ENCODE peak calls at places on chromosomes 2 and 18, in four cellular contexts. One of them, this sample, is unnamed.
A peak's percentile ranks its signal among the peaks of the same experiment; 100 is the strongest.

GRCh38 chr2:196601430-196602306 is 37.8 kb upstream of the CCDC150 start:
- DNase-seq in GM23248: peak; percentile 100
- DNase-seq in SK-N-SH: peak; percentile 87
- DNase-seq in GM23338: peak; percentile 33
- DNase-seq in this sample: no peak

GRCh38 chr2:206267567-206267966 is 6.9 kb upstream of the ZDBF2 start:
- DNase-seq in GM23338: peak; percentile 52
- DNase-seq in SK-N-SH: no peak
- DNase-seq in GM23248: no peak
- DNase-seq in this sample: no peak

GRCh38 chr2:127701651-127702394 is 526 bp downstream of the SFT2D3 start:
- DNase-seq in GM23338: peak; percentile 89
- DNase-seq in GM23248: peak; percentile 92
- DNase-seq in SK-N-SH: peak; percentile 87
- DNase-seq in this sample: peak; percentile 89

GRCh38 chr18:57771183-57771582 is 31.9 kb downstream of the ATP8B1 start:
- DNase-seq in GM23248: no peak
- DNase-seq in GM23338: peak; percentile 24
- DNase-seq in SK-N-SH: no peak
- DNase-seq in this sample: no peak

GRCh38 chr2:77567723-77568122 is 45.5 kb upstream of the LRRTM4 start:
- DNase-seq in GM23338: no peak
- DNase-seq in GM23248: no peak
- DNase-seq in SK-N-SH: no peak
- DNase-seq in this sample: no peak

GRCh38 chr18:41954827-41955613 is at the start of gene PIK3C3:
- DNase-seq in GM23248: peak; percentile 98
- DNase-seq in GM23338: peak; percentile 96
- DNase-seq in SK-N-SH: peak; percentile 88
- DNase-seq in this sample: peak; percentile 95

GRCh38 chr2:211664321-211664720 is 874.3 kb downstream of the ERBB4 start:
- DNase-seq in SK-N-SH: no peak
- DNase-seq in GM23338: no peak
- DNase-seq in GM23248: no peak
- DNase-seq in this sample: no peak

GRCh38 chr2:235690082-235690808 is 196.4 kb downstream of the AGAP1 start:
- DNase-seq in SK-N-SH: no peak
- DNase-seq in GM23338: no peak
- DNase-seq in GM23248: no peak
- DNase-seq in this sample: no peak

GRCh38 chr2:131105950-131106801 is 1.0 kb downstream of the PLEKHB2 start:
- DNase-seq in SK-N-SH: peak; percentile 27
- DNase-seq in GM23338: peak; percentile 30
- DNase-seq in GM23248: peak; percentile 84
- DNase-seq in this sample: peak; percentile 23

GRCh38 chr18:9750112-9750511 is 42.0 kb downstream of the RAB31 start:
- DNase-seq in GM23338: no peak
- DNase-seq in GM23248: no peak
- DNase-seq in SK-N-SH: no peak
- DNase-seq in this sample: no peak

GRCh38 chr18:79400091-79400590 is 4.4 kb downstream of the NFATC1 start:
- DNase-seq in GM23338: no peak
- DNase-seq in SK-N-SH: no peak
- DNase-seq in GM23248: peak; percentile 77
- DNase-seq in this sample: peak; percentile 63

GRCh38 chr2:227862227-227862740 is 9.1 kb upstream of the DAW1 start:
- DNase-seq in GM23248: peak; percentile 58
- DNase-seq in GM23338: peak; percentile 72
- DNase-seq in SK-N-SH: peak; percentile 48
- DNase-seq in this sample: peak; percentile 60

GRCh38 chr2:176423819-176424218 is 154.6 kb downstream of the MTX2 start:
- DNase-seq in SK-N-SH: no peak
- DNase-seq in GM23338: no peak
- DNase-seq in GM23248: no peak
- DNase-seq in this sample: no peak

GRCh38 chr2:121777699-121778058 is 22.2 kb downstream of the TSN start:
- DNase-seq in GM23248: no peak
- DNase-seq in SK-N-SH: no peak
- DNase-seq in GM23338: no peak
- DNase-seq in this sample: no peak

GRCh38 chr2:241412144-241412543 is 56.1 kb downstream of the FARP2 start:
- DNase-seq in GM23338: no peak
- DNase-seq in GM23248: peak; percentile 17
- DNase-seq in SK-N-SH: no peak
- DNase-seq in this sample: no peak

GRCh38 chr2:108061485-108062042 is 75.2 kb downstream of the SLC5A7 start:
- DNase-seq in GM23338: no peak
- DNase-seq in GM23248: no peak
- DNase-seq in SK-N-SH: peak; percentile 25
- DNase-seq in this sample: no peak

GRCh38 chr2:20425371-20425881 is 21.4 kb upstream of the RHOB start:
- DNase-seq in GM23338: no peak
- DNase-seq in SK-N-SH: peak; percentile 40
- DNase-seq in GM23248: peak; percentile 83
- DNase-seq in this sample: no peak

GRCh38 chr2:88211809-88212154 is 41.6 kb downstream of the THNSL2 start:
- DNase-seq in GM23248: no peak
- DNase-seq in SK-N-SH: no peak
- DNase-seq in GM23338: no peak
- DNase-seq in this sample: no peak

GRCh38 chr18:12477606-12478005 is 69.9 kb downstream of the PRELID3A start:
- DNase-seq in SK-N-SH: no peak
- DNase-seq in GM23248: no peak
- DNase-seq in GM23338: no peak
- DNase-seq in this sample: no peak

GRCh38 chr2:120227111-120227991 is 4.2 kb upstream of the TMEM185B start:
- DNase-seq in GM23338: no peak
- DNase-seq in GM23248: no peak
- DNase-seq in SK-N-SH: no peak
- DNase-seq in this sample: no peak

GRCh38 chr18:64110692-64111480 is 38.0 kb downstream of the LINC00305 start:
- DNase-seq in SK-N-SH: no peak
- DNase-seq in GM23338: no peak
- DNase-seq in GM23248: peak; percentile 36
- DNase-seq in this sample: no peak

GRCh38 chr2:238203104-238203972 is at the start of gene ILKAP:
- DNase-seq in GM23248: peak; percentile 94
- DNase-seq in SK-N-SH: peak; percentile 100
- DNase-seq in GM23338: peak; percentile 87
- DNase-seq in this sample: peak; percentile 94

GRCh38 chr18:60936101-60936500 is 397.1 kb upstream of the CDH20 start:
- DNase-seq in GM23338: no peak
- DNase-seq in GM23248: no peak
- DNase-seq in SK-N-SH: no peak
- DNase-seq in this sample: no peak

GRCh38 chr2:173079968-173080860 is 4.6 kb downstream of the MAP3K20 start:
- DNase-seq in GM23338: no peak
- DNase-seq in GM23248: peak; percentile 95
- DNase-seq in SK-N-SH: no peak
- DNase-seq in this sample: no peak

GRCh38 chr2:9273496-9273895 is 66.9 kb downstream of the ASAP2 start:
- DNase-seq in SK-N-SH: no peak
- DNase-seq in GM23338: no peak
- DNase-seq in GM23248: no peak
- DNase-seq in this sample: no peak

GRCh38 chr2:96954490-96954846 is 31.9 kb downstream of the FAM178B start:
- DNase-seq in SK-N-SH: no peak
- DNase-seq in GM23248: no peak
- DNase-seq in GM23338: no peak
- DNase-seq in this sample: no peak

GRCh38 chr2:240569523-240569997 is 1.3 kb downstream of the RNPEPL1 start:
- DNase-seq in GM23338: no peak
- DNase-seq in GM23248: no peak
- DNase-seq in SK-N-SH: no peak
- DNase-seq in this sample: no peak

GRCh38 chr18:55206941-55207340 is 247.7 kb upstream of the CCDC68 start:
- DNase-seq in GM23338: no peak
- DNase-seq in SK-N-SH: no peak
- DNase-seq in GM23248: peak; percentile 38
- DNase-seq in this sample: no peak

GRCh38 chr18:65359479-65359878 is 391.3 kb upstream of the CDH7 start:
- DNase-seq in SK-N-SH: no peak
- DNase-seq in GM23248: no peak
- DNase-seq in GM23338: no peak
- DNase-seq in this sample: no peak

GRCh38 chr2:67479256-67479655 is 82.1 kb downstream of the ETAA1 start:
- DNase-seq in SK-N-SH: no peak
- DNase-seq in GM23338: no peak
- DNase-seq in GM23248: no peak
- DNase-seq in this sample: no peak

GRCh38 chr2:236912316-236913153 is 173.2 kb upstream of the COPS8 start:
- DNase-seq in GM23338: no peak
- DNase-seq in SK-N-SH: peak; percentile 38
- DNase-seq in GM23248: no peak
- DNase-seq in this sample: no peak

GRCh38 chr2:209771474-209772292 is at the start of gene UNC80:
- DNase-seq in SK-N-SH: peak; percentile 95
- DNase-seq in GM23338: peak; percentile 88
- DNase-seq in GM23248: peak; percentile 79
- DNase-seq in this sample: peak; percentile 94

GRCh38 chr2:191857406-191857805 is 10.5 kb upstream of the CAVIN2 start:
- DNase-seq in GM23338: no peak
- DNase-seq in GM23248: peak; percentile 55
- DNase-seq in SK-N-SH: no peak
- DNase-seq in this sample: no peak

GRCh38 chr2:33212151-33212550 is 264.3 kb upstream of the RASGRP3 start:
- DNase-seq in GM23248: peak; percentile 93
- DNase-seq in SK-N-SH: no peak
- DNase-seq in GM23338: no peak
- DNase-seq in this sample: no peak

GRCh38 chr2:213104089-213104902 is 47.1 kb downstream of the IKZF2 start:
- DNase-seq in GM23338: no peak
- DNase-seq in SK-N-SH: no peak
- DNase-seq in GM23248: no peak
- DNase-seq in this sample: no peak

GRCh38 chr2:217939629-217940245 is 63.1 kb downstream of the TNS1 start:
- DNase-seq in GM23248: no peak
- DNase-seq in SK-N-SH: no peak
- DNase-seq in GM23338: no peak
- DNase-seq in this sample: no peak

GRCh38 chr2:74871414-74871813 is 37.5 kb downstream of the HK2 start:
- DNase-seq in SK-N-SH: no peak
- DNase-seq in GM23338: no peak
- DNase-seq in GM23248: no peak
- DNase-seq in this sample: no peak
- H3K27ac ChIP-seq in SK-N-SH: no peak overlapping the region
- H3K27ac ChIP-seq in GM23338: no peak overlapping the region
- H3K27ac ChIP-seq in GM23248: no peak overlapping the region
- H3K27ac ChIP-seq in this sample: no peak overlapping the region

GRCh38 chr2:90207454-90208058 is 1516.1 kb downstream of the RPIA start:
- DNase-seq in GM23338: peak; percentile 75
- DNase-seq in GM23248: peak; percentile 18
- DNase-seq in SK-N-SH: peak; percentile 20
- DNase-seq in this sample: no peak
- TF ChIP-seq EZH2phosphoT487 in GM23338: no peak
- TF ChIP-seq EZH2phosphoT487 in GM23248: no peak
- TF ChIP-seq EZH2phosphoT487 in SK-N-SH: no peak
- TF ChIP-seq EZH2phosphoT487 in this sample: no peak

GRCh38 chr2:84781942-84782716 is 98.8 kb downstream of the TRABD2A start:
- DNase-seq in GM23248: peak; percentile 34
- DNase-seq in SK-N-SH: no peak
- DNase-seq in GM23338: peak; percentile 24
- DNase-seq in this sample: no peak

GRCh38 chr2:84779781-84780180 is 101.1 kb downstream of the TRABD2A start:
- DNase-seq in GM23248: no peak
- DNase-seq in SK-N-SH: no peak
- DNase-seq in GM23338: no peak
- DNase-seq in this sample: no peak

GRCh38 chr2:84786601-84787000 is 94.3 kb downstream of the TRABD2A start:
- DNase-seq in SK-N-SH: no peak
- DNase-seq in GM23338: no peak
- DNase-seq in GM23248: no peak
- DNase-seq in this sample: no peak

GRCh38 chr2:84785950-84786349 is 94.9 kb downstream of the TRABD2A start:
- DNase-seq in SK-N-SH: no peak
- DNase-seq in GM23248: no peak
- DNase-seq in GM23338: no peak
- DNase-seq in this sample: no peak

GRCh38 chr2:84782717-84783442 is 98.0 kb downstream of the TRABD2A start:
- DNase-seq in GM23248: peak; percentile 9
- DNase-seq in SK-N-SH: no peak
- DNase-seq in GM23338: no peak
- DNase-seq in this sample: no peak
- H3K4me1 ChIP-seq in GM23248: no peaks in the 10 kb centered on the region
- H3K4me1 ChIP-seq in SK-N-SH: no peaks in the 10 kb centered on the region
- H3K4me1 ChIP-seq in GM23338: peaks cover 10% of the 10 kb centered on the region
- H3K4me1 ChIP-seq in this sample: peaks cover 8% of the 10 kb centered on the region

GRCh38 chr2:85137131-85137530 is 3.9 kb downstream of the TCF7L1 start:
- DNase-seq in GM23338: no peak
- DNase-seq in GM23248: no peak
- DNase-seq in SK-N-SH: peak; percentile 51
- DNase-seq in this sample: no peak

GRCh38 chr2:85133751-85134254 is 611 bp downstream of the TCF7L1 start:
- DNase-seq in GM23248: peak; percentile 70
- DNase-seq in SK-N-SH: peak; percentile 81
- DNase-seq in GM23338: peak; percentile 39
- DNase-seq in this sample: no peak

GRCh38 chr2:85132834-85133637 is at the start of gene TCF7L1:
- DNase-seq in SK-N-SH: peak; percentile 93
- DNase-seq in GM23338: peak; percentile 94
- DNase-seq in GM23248: peak; percentile 88
- DNase-seq in this sample: peak; percentile 96

GRCh38 chr2:85134255-85135065 is 1.3 kb downstream of the TCF7L1 start:
- DNase-seq in GM23338: peak; percentile 65
- DNase-seq in GM23248: peak; percentile 68
- DNase-seq in SK-N-SH: peak; percentile 39
- DNase-seq in this sample: peak; percentile 66

DNA sequence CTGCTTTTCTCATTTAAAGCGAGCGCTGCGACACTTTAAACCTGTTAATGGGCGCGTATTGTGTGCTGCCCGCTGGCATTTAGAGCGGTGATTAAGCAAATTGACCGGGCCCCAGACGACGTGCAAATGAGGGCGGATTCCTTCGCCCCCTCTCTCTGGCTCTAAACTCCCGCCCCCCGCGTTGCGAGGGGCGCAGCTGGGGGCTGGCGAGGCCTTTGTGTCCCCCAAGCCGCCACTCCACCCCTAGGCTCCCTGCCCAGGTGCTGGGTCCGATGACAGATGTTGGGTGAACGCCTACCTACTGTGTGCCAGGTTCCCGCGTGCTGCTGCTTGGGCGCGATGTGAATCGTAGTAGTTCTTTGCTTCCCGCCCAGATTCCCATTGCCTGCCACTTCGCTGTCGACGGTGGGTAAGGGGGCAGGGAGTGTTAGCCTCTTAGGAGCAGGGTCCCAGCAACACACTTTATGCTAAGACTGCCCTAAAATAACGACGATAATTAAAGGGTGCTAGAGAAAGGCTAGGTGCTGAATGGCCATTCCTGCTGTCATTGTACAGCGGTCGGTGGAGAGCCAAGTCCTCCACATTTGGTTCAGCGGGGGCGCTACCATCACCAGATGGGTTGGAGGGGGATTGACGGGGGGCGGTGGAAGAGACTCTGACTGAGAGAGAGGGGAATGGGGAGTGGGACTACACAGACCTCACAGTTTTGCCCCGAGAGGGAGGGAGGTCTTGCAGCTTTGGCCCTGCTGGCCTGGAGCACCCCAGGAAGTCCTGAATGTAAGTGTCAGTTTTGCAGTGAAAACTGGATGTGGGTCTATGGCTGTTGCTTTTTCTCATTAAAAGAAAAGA is 2.1 kb downstream of the TCF7L1 start:
- DNase-seq in GM23338: peak; percentile 98
- DNase-seq in SK-N-SH: no peak
- DNase-seq in GM23248: peak; percentile 32
- DNase-seq in this sample: peak; percentile 90
- H3K27ac ChIP-seq in GM23338: peak overlapping the region; percentile 100
- H3K27ac ChIP-seq in SK-N-SH: no peak overlapping the region
- H3K27ac ChIP-seq in GM23248: no peak overlapping the region
- H3K27ac ChIP-seq in this sample: no peak overlapping the region